ENCODE peak calls at places on chromosomes 3 and 15, in five cellular contexts. One of them, this sample, is unnamed.

GRCh38 chr15:79067434-79067833 is 23.1 kb downstream of the RASGRF1 start:
- DNase-seq in A549: no peak
- DNase-seq in activated naive CD8-positive, alpha-beta T cell treated with anti-CD3 and anti-CD28 coated beads, Interleukin-2, amount 50 U/mL, for 16 hours: no peak
- DNase-seq in AG20443: no peak
- DNase-seq in CD4-positive, alpha-beta T cell: no peak
- DNase-seq in this sample: no peak

GRCh38 chr15:92883643-92884458 is 16.3 kb upstream of the CHD2 start:
- DNase-seq in A549: no peak
- DNase-seq in activated naive CD8-positive, alpha-beta T cell treated with anti-CD3 and anti-CD28 coated beads, Interleukin-2, amount 50 U/mL, for 16 hours: no peak
- DNase-seq in AG20443: no peak
- DNase-seq in CD4-positive, alpha-beta T cell: peak; percentile 62
- DNase-seq in this sample: no peak

GRCh38 chr3:16239082-16239770 is 25.5 kb downstream of the DPH3 start:
- DNase-seq in A549: no peak
- DNase-seq in activated naive CD8-positive, alpha-beta T cell treated with anti-CD3 and anti-CD28 coated beads, Interleukin-2, amount 50 U/mL, for 16 hours: no peak
- DNase-seq in AG20443: peak; percentile 22
- DNase-seq in CD4-positive, alpha-beta T cell: no peak
- DNase-seq in this sample: no peak

GRCh38 chr3:54527953-54528352 is 399.9 kb downstream of the LRTM1 start:
- DNase-seq in A549: no peak
- DNase-seq in activated naive CD8-positive, alpha-beta T cell treated with anti-CD3 and anti-CD28 coated beads, Interleukin-2, amount 50 U/mL, for 16 hours: no peak
- DNase-seq in AG20443: peak; percentile 21
- DNase-seq in CD4-positive, alpha-beta T cell: no peak
- DNase-seq in this sample: no peak

GRCh38 chr15:64754663-64755426 is 20.5 kb downstream of the RBPMS2 start:
- DNase-seq in A549: no peak
- DNase-seq in activated naive CD8-positive, alpha-beta T cell treated with anti-CD3 and anti-CD28 coated beads, Interleukin-2, amount 50 U/mL, for 16 hours: no peak
- DNase-seq in AG20443: no peak
- DNase-seq in CD4-positive, alpha-beta T cell: no peak
- DNase-seq in this sample: peak; percentile 77

GRCh38 chr15:58924326-58924725 is 9.2 kb downstream of the SLTM start:
- DNase-seq in A549: no peak
- DNase-seq in activated naive CD8-positive, alpha-beta T cell treated with anti-CD3 and anti-CD28 coated beads, Interleukin-2, amount 50 U/mL, for 16 hours: no peak
- DNase-seq in AG20443: peak; percentile 14
- DNase-seq in CD4-positive, alpha-beta T cell: no peak
- DNase-seq in this sample: no peak

GRCh38 chr15:73873889-73874511 is 636 bp downstream of the TBC1D21 start:
- DNase-seq in A549: peak; percentile 19
- DNase-seq in activated naive CD8-positive, alpha-beta T cell treated with anti-CD3 and anti-CD28 coated beads, Interleukin-2, amount 50 U/mL, for 16 hours: no peak
- DNase-seq in AG20443: peak; percentile 59
- DNase-seq in CD4-positive, alpha-beta T cell: peak; percentile 12
- DNase-seq in this sample: peak; percentile 48

GRCh38 chr15:68333775-68334470 is 56.4 kb downstream of the FEM1B start:
- DNase-seq in A549: no peak
- DNase-seq in activated naive CD8-positive, alpha-beta T cell treated with anti-CD3 and anti-CD28 coated beads, Interleukin-2, amount 50 U/mL, for 16 hours: no peak
- DNase-seq in AG20443: no peak
- DNase-seq in CD4-positive, alpha-beta T cell: no peak
- DNase-seq in this sample: no peak

GRCh38 chr3:149407898-149408297 is 30.4 kb upstream of the TM4SF1 start:
- DNase-seq in A549: no peak
- DNase-seq in activated naive CD8-positive, alpha-beta T cell treated with anti-CD3 and anti-CD28 coated beads, Interleukin-2, amount 50 U/mL, for 16 hours: no peak
- DNase-seq in AG20443: no peak
- DNase-seq in CD4-positive, alpha-beta T cell: no peak
- DNase-seq in this sample: no peak

GRCh38 chr15:68676926-68677325 is 98.1 kb downstream of the CORO2B start:
- DNase-seq in A549: no peak
- DNase-seq in activated naive CD8-positive, alpha-beta T cell treated with anti-CD3 and anti-CD28 coated beads, Interleukin-2, amount 50 U/mL, for 16 hours: no peak
- DNase-seq in AG20443: no peak
- DNase-seq in CD4-positive, alpha-beta T cell: no peak
- DNase-seq in this sample: no peak

GRCh38 chr3:13601692-13602080 is 52.8 kb downstream of the FBLN2 start:
- DNase-seq in A549: no peak
- DNase-seq in activated naive CD8-positive, alpha-beta T cell treated with anti-CD3 and anti-CD28 coated beads, Interleukin-2, amount 50 U/mL, for 16 hours: no peak
- DNase-seq in AG20443: no peak
- DNase-seq in CD4-positive, alpha-beta T cell: no peak
- DNase-seq in this sample: no peak

GRCh38 chr15:29570121-29570930 is 251.9 kb downstream of the TJP1 start:
- DNase-seq in A549: no peak
- DNase-seq in activated naive CD8-positive, alpha-beta T cell treated with anti-CD3 and anti-CD28 coated beads, Interleukin-2, amount 50 U/mL, for 16 hours: no peak
- DNase-seq in AG20443: peak; percentile 35
- DNase-seq in CD4-positive, alpha-beta T cell: no peak
- DNase-seq in this sample: no peak

GRCh38 chr3:13600950-13601691 is 52.2 kb downstream of the FBLN2 start:
- DNase-seq in A549: peak; percentile 20
- DNase-seq in activated naive CD8-positive, alpha-beta T cell treated with anti-CD3 and anti-CD28 coated beads, Interleukin-2, amount 50 U/mL, for 16 hours: no peak
- DNase-seq in AG20443: peak; percentile 71
- DNase-seq in CD4-positive, alpha-beta T cell: no peak
- DNase-seq in this sample: no peak

GRCh38 chr15:37585966-37586656 is 348.3 kb upstream of the TMCO5A start:
- DNase-seq in A549: no peak
- DNase-seq in activated naive CD8-positive, alpha-beta T cell treated with anti-CD3 and anti-CD28 coated beads, Interleukin-2, amount 50 U/mL, for 16 hours: no peak
- DNase-seq in AG20443: peak; percentile 70
- DNase-seq in CD4-positive, alpha-beta T cell: no peak
- DNase-seq in this sample: no peak

GRCh38 chr3:167851171-167851570 is 115.7 kb downstream of the SERPINI1 start:
- DNase-seq in A549: no peak
- DNase-seq in activated naive CD8-positive, alpha-beta T cell treated with anti-CD3 and anti-CD28 coated beads, Interleukin-2, amount 50 U/mL, for 16 hours: no peak
- DNase-seq in AG20443: no peak
- DNase-seq in CD4-positive, alpha-beta T cell: no peak
- DNase-seq in this sample: no peak

GRCh38 chr3:47715928-47716327 is 65.8 kb downstream of the SMARCC1 start:
- DNase-seq in A549: no peak
- DNase-seq in activated naive CD8-positive, alpha-beta T cell treated with anti-CD3 and anti-CD28 coated beads, Interleukin-2, amount 50 U/mL, for 16 hours: no peak
- DNase-seq in AG20443: peak; percentile 8
- DNase-seq in CD4-positive, alpha-beta T cell: no peak
- DNase-seq in this sample: no peak

GRCh38 chr3:127275287-127275781 is 12.5 kb downstream of the PRR20G start:
- DNase-seq in A549: no peak
- DNase-seq in activated naive CD8-positive, alpha-beta T cell treated with anti-CD3 and anti-CD28 coated beads, Interleukin-2, amount 50 U/mL, for 16 hours: no peak
- DNase-seq in AG20443: peak; percentile 63
- DNase-seq in CD4-positive, alpha-beta T cell: no peak
- DNase-seq in this sample: no peak

GRCh38 chr3:171967137-171967783 is 72.1 kb upstream of the FNDC3B start:
- DNase-seq in A549: peak; percentile 74
- DNase-seq in activated naive CD8-positive, alpha-beta T cell treated with anti-CD3 and anti-CD28 coated beads, Interleukin-2, amount 50 U/mL, for 16 hours: no peak
- DNase-seq in AG20443: peak; percentile 82
- DNase-seq in CD4-positive, alpha-beta T cell: no peak
- DNase-seq in this sample: no peak

GRCh38 chr3:125045965-125046364 is 9.8 kb downstream of the HEG1 start:
- DNase-seq in A549: no peak
- DNase-seq in activated naive CD8-positive, alpha-beta T cell treated with anti-CD3 and anti-CD28 coated beads, Interleukin-2, amount 50 U/mL, for 16 hours: no peak
- DNase-seq in AG20443: peak; percentile 77
- DNase-seq in CD4-positive, alpha-beta T cell: no peak
- DNase-seq in this sample: no peak

GRCh38 chr3:134313839-134314587 is 60.2 kb downstream of the AMOTL2 start:
- DNase-seq in A549: no peak
- DNase-seq in activated naive CD8-positive, alpha-beta T cell treated with anti-CD3 and anti-CD28 coated beads, Interleukin-2, amount 50 U/mL, for 16 hours: no peak
- DNase-seq in AG20443: no peak
- DNase-seq in CD4-positive, alpha-beta T cell: no peak
- DNase-seq in this sample: no peak

GRCh38 chr3:66083096-66083960 is 44.6 kb upstream of the MAGI1 start:
- DNase-seq in A549: no peak
- DNase-seq in activated naive CD8-positive, alpha-beta T cell treated with anti-CD3 and anti-CD28 coated beads, Interleukin-2, amount 50 U/mL, for 16 hours: no peak
- DNase-seq in AG20443: no peak
- DNase-seq in CD4-positive, alpha-beta T cell: no peak
- DNase-seq in this sample: no peak

GRCh38 chr15:57146394-57147140 is 228.1 kb downstream of the TCF12 start:
- DNase-seq in A549: peak; percentile 14
- DNase-seq in activated naive CD8-positive, alpha-beta T cell treated with anti-CD3 and anti-CD28 coated beads, Interleukin-2, amount 50 U/mL, for 16 hours: no peak
- DNase-seq in AG20443: peak; percentile 36
- DNase-seq in CD4-positive, alpha-beta T cell: no peak
- DNase-seq in this sample: peak; percentile 19

GRCh38 chr3:130395916-130396315 is 50.4 kb downstream of the COL6A5 start:
- DNase-seq in A549: peak; percentile 1
- DNase-seq in activated naive CD8-positive, alpha-beta T cell treated with anti-CD3 and anti-CD28 coated beads, Interleukin-2, amount 50 U/mL, for 16 hours: no peak
- DNase-seq in AG20443: peak; percentile 30
- DNase-seq in CD4-positive, alpha-beta T cell: no peak
- DNase-seq in this sample: no peak

GRCh38 chr3:111807826-111808225 is 51.2 kb upstream of the PHLDB2 start:
- DNase-seq in A549: no peak
- DNase-seq in activated naive CD8-positive, alpha-beta T cell treated with anti-CD3 and anti-CD28 coated beads, Interleukin-2, amount 50 U/mL, for 16 hours: no peak
- DNase-seq in AG20443: no peak
- DNase-seq in CD4-positive, alpha-beta T cell: no peak
- DNase-seq in this sample: no peak

GRCh38 chr3:64848822-64849221 is 161.0 kb upstream of the ADAMTS9 start:
- DNase-seq in A549: no peak
- DNase-seq in activated naive CD8-positive, alpha-beta T cell treated with anti-CD3 and anti-CD28 coated beads, Interleukin-2, amount 50 U/mL, for 16 hours: no peak
- DNase-seq in AG20443: peak; percentile 12
- DNase-seq in CD4-positive, alpha-beta T cell: no peak
- DNase-seq in this sample: no peak

GRCh38 chr3:106981392-106981791 is 395.8 kb upstream of the CCDC54 start:
- DNase-seq in A549: no peak
- DNase-seq in activated naive CD8-positive, alpha-beta T cell treated with anti-CD3 and anti-CD28 coated beads, Interleukin-2, amount 50 U/mL, for 16 hours: no peak
- DNase-seq in AG20443: no peak
- DNase-seq in CD4-positive, alpha-beta T cell: no peak
- DNase-seq in this sample: no peak

GRCh38 chr3:4350789-4351163 is 47.6 kb downstream of the SETMAR start:
- DNase-seq in A549: peak; percentile 76
- DNase-seq in activated naive CD8-positive, alpha-beta T cell treated with anti-CD3 and anti-CD28 coated beads, Interleukin-2, amount 50 U/mL, for 16 hours: no peak
- DNase-seq in AG20443: peak; percentile 76
- DNase-seq in CD4-positive, alpha-beta T cell: peak; percentile 40
- DNase-seq in this sample: peak; percentile 69

GRCh38 chr15:41862515-41863116 is 24.0 kb downstream of the PLA2G4B start:
- DNase-seq in A549: no peak
- DNase-seq in activated naive CD8-positive, alpha-beta T cell treated with anti-CD3 and anti-CD28 coated beads, Interleukin-2, amount 50 U/mL, for 16 hours: no peak
- DNase-seq in AG20443: no peak
- DNase-seq in CD4-positive, alpha-beta T cell: no peak
- DNase-seq in this sample: no peak

GRCh38 chr3:133124511-133124910 is 86.3 kb downstream of the TMEM108 start:
- DNase-seq in A549: no peak
- DNase-seq in activated naive CD8-positive, alpha-beta T cell treated with anti-CD3 and anti-CD28 coated beads, Interleukin-2, amount 50 U/mL, for 16 hours: no peak
- DNase-seq in AG20443: no peak
- DNase-seq in CD4-positive, alpha-beta T cell: no peak
- DNase-seq in this sample: no peak

GRCh38 chr3:125143538-125143937 is 69.0 kb downstream of the SLC12A8 start:
- DNase-seq in A549: no peak
- DNase-seq in activated naive CD8-positive, alpha-beta T cell treated with anti-CD3 and anti-CD28 coated beads, Interleukin-2, amount 50 U/mL, for 16 hours: no peak
- DNase-seq in AG20443: no peak
- DNase-seq in CD4-positive, alpha-beta T cell: no peak
- DNase-seq in this sample: no peak

GRCh38 chr3:94159062-94159726 is 96.3 kb downstream of the NSUN3 start:
- DNase-seq in A549: peak; percentile 13
- DNase-seq in activated naive CD8-positive, alpha-beta T cell treated with anti-CD3 and anti-CD28 coated beads, Interleukin-2, amount 50 U/mL, for 16 hours: no peak
- DNase-seq in AG20443: peak; percentile 44
- DNase-seq in CD4-positive, alpha-beta T cell: no peak
- DNase-seq in this sample: no peak

GRCh38 chr15:94792166-94792565 is 560.8 kb downstream of the MCTP2 start:
- DNase-seq in A549: no peak
- DNase-seq in activated naive CD8-positive, alpha-beta T cell treated with anti-CD3 and anti-CD28 coated beads, Interleukin-2, amount 50 U/mL, for 16 hours: no peak
- DNase-seq in AG20443: no peak
- DNase-seq in CD4-positive, alpha-beta T cell: no peak
- DNase-seq in this sample: no peak

GRCh38 chr3:128313181-128313725 is 153.4 kb downstream of the DNAJB8 start:
- DNase-seq in A549: no peak
- DNase-seq in activated naive CD8-positive, alpha-beta T cell treated with anti-CD3 and anti-CD28 coated beads, Interleukin-2, amount 50 U/mL, for 16 hours: no peak
- DNase-seq in AG20443: no peak
- DNase-seq in CD4-positive, alpha-beta T cell: no peak
- DNase-seq in this sample: no peak

GRCh38 chr3:13475871-13476590 is 4.1 kb upstream of the HDAC11 start:
- DNase-seq in A549: no peak
- DNase-seq in activated naive CD8-positive, alpha-beta T cell treated with anti-CD3 and anti-CD28 coated beads, Interleukin-2, amount 50 U/mL, for 16 hours: no peak
- DNase-seq in AG20443: no peak
- DNase-seq in CD4-positive, alpha-beta T cell: no peak
- DNase-seq in this sample: no peak

GRCh38 chr3:115208066-115208750 is 61.1 kb upstream of the ZBTB20 start:
- DNase-seq in A549: no peak
- DNase-seq in activated naive CD8-positive, alpha-beta T cell treated with anti-CD3 and anti-CD28 coated beads, Interleukin-2, amount 50 U/mL, for 16 hours: no peak
- DNase-seq in AG20443: no peak
- DNase-seq in CD4-positive, alpha-beta T cell: no peak
- DNase-seq in this sample: no peak

GRCh38 chr15:64162478-64162868 is 349 bp downstream of the PPIB start:
- DNase-seq in A549: peak; percentile 46
- DNase-seq in activated naive CD8-positive, alpha-beta T cell treated with anti-CD3 and anti-CD28 coated beads, Interleukin-2, amount 50 U/mL, for 16 hours: no peak
- DNase-seq in AG20443: peak; percentile 69
- DNase-seq in CD4-positive, alpha-beta T cell: no peak
- DNase-seq in this sample: no peak

GRCh38 chr15:52020253-52021085 is 1.4 kb downstream of the MAPK6 start:
- DNase-seq in A549: no peak
- DNase-seq in activated naive CD8-positive, alpha-beta T cell treated with anti-CD3 and anti-CD28 coated beads, Interleukin-2, amount 50 U/mL, for 16 hours: no peak
- DNase-seq in AG20443: no peak
- DNase-seq in CD4-positive, alpha-beta T cell: no peak
- DNase-seq in this sample: peak; percentile 25

GRCh38 chr3:108970561-108970960 is 16.9 kb upstream of the GUCA1C start:
- DNase-seq in A549: no peak
- DNase-seq in activated naive CD8-positive, alpha-beta T cell treated with anti-CD3 and anti-CD28 coated beads, Interleukin-2, amount 50 U/mL, for 16 hours: no peak
- DNase-seq in AG20443: no peak
- DNase-seq in CD4-positive, alpha-beta T cell: no peak
- DNase-seq in this sample: no peak

GRCh38 chr3:192188218-192188835 is 539.0 kb downstream of the FGF12 start:
- DNase-seq in A549: peak; percentile 21
- DNase-seq in activated naive CD8-positive, alpha-beta T cell treated with anti-CD3 and anti-CD28 coated beads, Interleukin-2, amount 50 U/mL, for 16 hours: no peak
- DNase-seq in AG20443: peak; percentile 12
- DNase-seq in CD4-positive, alpha-beta T cell: no peak
- DNase-seq in this sample: peak; percentile 50

GRCh38 chr3:66408458-66408857 is 92.4 kb downstream of the LRIG1 start:
- DNase-seq in A549: no peak
- DNase-seq in activated naive CD8-positive, alpha-beta T cell treated with anti-CD3 and anti-CD28 coated beads, Interleukin-2, amount 50 U/mL, for 16 hours: no peak
- DNase-seq in AG20443: no peak
- DNase-seq in CD4-positive, alpha-beta T cell: no peak
- DNase-seq in this sample: no peak

This sample was measured in germinal center.